ENCODE peak calls at places on chromosome 10, in six cellular contexts. One of them, this sample, is unnamed.

GRCh38 chr10:5600908-5601307 is 65.5 kb downstream of the ASB13 start:
- DNase-seq in kidney: peak
- DNase-seq in kidney epithelial cell: no peak
- DNase-seq in fibroblast of pulmonary artery: no peak
- DNase-seq in prostate gland: no peak
- DNase-seq in brain microvascular endothelial cell: no peak
- DNase-seq in this sample: no peak

GRCh38 chr10:2955064-2955463 is 112.3 kb upstream of the PFKP start:
- DNase-seq in kidney epithelial cell: no peak
- DNase-seq in kidney: no peak
- DNase-seq in fibroblast of pulmonary artery: no peak
- DNase-seq in brain microvascular endothelial cell: no peak
- DNase-seq in prostate gland: no peak
- DNase-seq in this sample: no peak

GRCh38 chr10:79313911-79314439 is 33.3 kb upstream of the PPIF start:
- DNase-seq in kidney epithelial cell: no peak
- DNase-seq in fibroblast of pulmonary artery: no peak
- DNase-seq in kidney: peak
- DNase-seq in prostate gland: no peak
- DNase-seq in brain microvascular endothelial cell: no peak
- DNase-seq in this sample: no peak

GRCh38 chr10:6053816-6054581 is 8.2 kb downstream of the IL2RA start:
- DNase-seq in kidney: peak
- DNase-seq in fibroblast of pulmonary artery: no peak
- DNase-seq in prostate gland: no peak
- DNase-seq in brain microvascular endothelial cell: no peak
- DNase-seq in kidney epithelial cell: no peak
- DNase-seq in this sample: no peak

GRCh38 chr10:70907619-70908425 is 19.5 kb upstream of the PCBD1 start:
- DNase-seq in kidney: peak
- DNase-seq in kidney epithelial cell: no peak
- DNase-seq in brain microvascular endothelial cell: no peak
- DNase-seq in fibroblast of pulmonary artery: no peak
- DNase-seq in prostate gland: no peak
- DNase-seq in this sample: no peak

GRCh38 chr10:114174462-114175190 is 623 bp upstream of the CCDC186 start:
- DNase-seq in prostate gland: peak
- DNase-seq in brain microvascular endothelial cell: peak
- DNase-seq in kidney: peak
- DNase-seq in fibroblast of pulmonary artery: peak
- DNase-seq in kidney epithelial cell: no peak
- DNase-seq in this sample: no peak

GRCh38 chr10:24703700-24704099 is 20.0 kb downstream of the ARHGAP21 start:
- DNase-seq in prostate gland: no peak
- DNase-seq in fibroblast of pulmonary artery: peak
- DNase-seq in brain microvascular endothelial cell: no peak
- DNase-seq in kidney epithelial cell: no peak
- DNase-seq in kidney: no peak
- DNase-seq in this sample: peak

GRCh38 chr10:83165164-83165563 is 974.1 kb upstream of the GHITM start:
- DNase-seq in brain microvascular endothelial cell: no peak
- DNase-seq in fibroblast of pulmonary artery: no peak
- DNase-seq in kidney: no peak
- DNase-seq in kidney epithelial cell: no peak
- DNase-seq in prostate gland: no peak
- DNase-seq in this sample: no peak

GRCh38 chr10:22334414-22335203 is 10.7 kb upstream of the SPAG6 start:
- DNase-seq in brain microvascular endothelial cell: no peak
- DNase-seq in prostate gland: no peak
- DNase-seq in kidney: no peak
- DNase-seq in kidney epithelial cell: no peak
- DNase-seq in fibroblast of pulmonary artery: no peak
- DNase-seq in this sample: no peak

GRCh38 chr10:24603333-24603732 is 120.4 kb downstream of the ARHGAP21 start:
- DNase-seq in kidney: no peak
- DNase-seq in prostate gland: no peak
- DNase-seq in fibroblast of pulmonary artery: peak
- DNase-seq in brain microvascular endothelial cell: peak
- DNase-seq in kidney epithelial cell: peak
- DNase-seq in this sample: no peak

GRCh38 chr10:36362257-36362656 is 720.2 kb upstream of the FZD8 start:
- DNase-seq in prostate gland: no peak
- DNase-seq in kidney epithelial cell: no peak
- DNase-seq in fibroblast of pulmonary artery: no peak
- DNase-seq in brain microvascular endothelial cell: no peak
- DNase-seq in kidney: no peak
- DNase-seq in this sample: no peak

GRCh38 chr10:89625041-89625765 is 19.8 kb downstream of the PANK1 start:
- DNase-seq in brain microvascular endothelial cell: peak
- DNase-seq in prostate gland: no peak
- DNase-seq in fibroblast of pulmonary artery: no peak
- DNase-seq in kidney: no peak
- DNase-seq in kidney epithelial cell: peak
- DNase-seq in this sample: no peak

GRCh38 chr10:32951111-32951510 is 6.9 kb downstream of the ITGB1 start:
- DNase-seq in kidney: no peak
- DNase-seq in prostate gland: no peak
- DNase-seq in kidney epithelial cell: no peak
- DNase-seq in fibroblast of pulmonary artery: no peak
- DNase-seq in brain microvascular endothelial cell: no peak
- DNase-seq in this sample: no peak

GRCh38 chr10:7892146-7892545 is 73.8 kb downstream of the TAF3 start:
- DNase-seq in brain microvascular endothelial cell: no peak
- DNase-seq in kidney: no peak
- DNase-seq in kidney epithelial cell: no peak
- DNase-seq in prostate gland: no peak
- DNase-seq in fibroblast of pulmonary artery: peak
- DNase-seq in this sample: no peak

GRCh38 chr10:98270026-98270740 is 2.2 kb upstream of the LOXL4 start:
- DNase-seq in prostate gland: no peak
- DNase-seq in fibroblast of pulmonary artery: peak
- DNase-seq in brain microvascular endothelial cell: no peak
- DNase-seq in kidney: no peak
- DNase-seq in kidney epithelial cell: no peak
- DNase-seq in this sample: no peak

GRCh38 chr10:103042129-103042528 is 124.0 kb downstream of the CNNM2 start:
- DNase-seq in kidney: no peak
- DNase-seq in prostate gland: no peak
- DNase-seq in kidney epithelial cell: no peak
- DNase-seq in fibroblast of pulmonary artery: no peak
- DNase-seq in brain microvascular endothelial cell: no peak
- DNase-seq in this sample: no peak

GRCh38 chr10:122216047-122216446 is 55.0 kb upstream of the BTBD16 start:
- DNase-seq in fibroblast of pulmonary artery: no peak
- DNase-seq in brain microvascular endothelial cell: no peak
- DNase-seq in prostate gland: no peak
- DNase-seq in kidney epithelial cell: no peak
- DNase-seq in kidney: no peak
- DNase-seq in this sample: no peak

GRCh38 chr10:79181680-79182079 is 112.9 kb downstream of the ZMIZ1 start:
- DNase-seq in kidney epithelial cell: no peak
- DNase-seq in prostate gland: no peak
- DNase-seq in fibroblast of pulmonary artery: no peak
- DNase-seq in kidney: peak
- DNase-seq in brain microvascular endothelial cell: no peak
- DNase-seq in this sample: no peak

GRCh38 chr10:72834183-72834825 is 59.2 kb upstream of the OIT3 start:
- DNase-seq in fibroblast of pulmonary artery: peak
- DNase-seq in kidney epithelial cell: peak
- DNase-seq in brain microvascular endothelial cell: peak
- DNase-seq in prostate gland: peak
- DNase-seq in kidney: no peak
- DNase-seq in this sample: peak

GRCh38 chr10:27745719-27746363 is at the start of gene MKX:
- DNase-seq in kidney epithelial cell: no peak
- DNase-seq in fibroblast of pulmonary artery: no peak
- DNase-seq in prostate gland: peak
- DNase-seq in kidney: peak
- DNase-seq in brain microvascular endothelial cell: peak
- DNase-seq in this sample: no peak

GRCh38 chr10:27744478-27745379 is 890 bp downstream of the MKX start:
- DNase-seq in prostate gland: peak
- DNase-seq in brain microvascular endothelial cell: no peak
- DNase-seq in fibroblast of pulmonary artery: no peak
- DNase-seq in kidney: peak
- DNase-seq in kidney epithelial cell: no peak
- DNase-seq in this sample: no peak

GRCh38 chr10:27747096-27747451 is 1.5 kb upstream of the MKX start:
- DNase-seq in prostate gland: no peak
- DNase-seq in fibroblast of pulmonary artery: no peak
- DNase-seq in brain microvascular endothelial cell: no peak
- DNase-seq in kidney epithelial cell: no peak
- DNase-seq in kidney: no peak
- DNase-seq in this sample: no peak

GRCh38 chr10:27745380-27745718 is 270 bp downstream of the MKX start:
- DNase-seq in brain microvascular endothelial cell: no peak
- DNase-seq in prostate gland: no peak
- DNase-seq in kidney: no peak
- DNase-seq in kidney epithelial cell: no peak
- DNase-seq in fibroblast of pulmonary artery: no peak
- DNase-seq in this sample: no peak

GRCh38 chr10:27746364-27747095 is 911 bp upstream of the MKX start:
- DNase-seq in fibroblast of pulmonary artery: no peak
- DNase-seq in kidney: no peak
- DNase-seq in brain microvascular endothelial cell: no peak
- DNase-seq in kidney epithelial cell: no peak
- DNase-seq in prostate gland: no peak
- DNase-seq in this sample: no peak
- H3K4me3 ChIP-seq in fibroblast of pulmonary artery: no peak
- H3K4me3 ChIP-seq in kidney: peak
- H3K4me3 ChIP-seq in brain microvascular endothelial cell: peak
- H3K4me3 ChIP-seq in kidney epithelial cell: peak
- H3K4me3 ChIP-seq in prostate gland: peak
- H3K4me3 ChIP-seq in this sample: peak

DNA sequence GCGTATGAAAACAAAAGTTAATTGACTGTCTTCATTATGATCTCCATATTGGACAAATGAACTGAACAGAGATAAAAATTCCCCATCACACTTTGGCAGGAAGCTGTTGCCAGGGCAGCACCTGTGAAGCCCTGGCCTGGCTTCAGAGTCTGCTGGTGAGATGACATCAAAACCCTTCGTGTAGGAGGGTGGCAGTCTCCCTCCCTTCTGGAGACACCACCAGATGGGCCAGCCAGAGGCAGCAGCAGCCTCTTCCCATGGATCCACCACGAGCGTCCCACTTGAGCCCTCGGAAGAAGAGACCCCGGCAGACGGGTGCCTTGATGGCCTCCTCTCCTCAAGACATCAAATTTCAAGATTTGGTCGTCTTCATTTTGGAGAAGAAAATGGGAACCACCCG is at the start of gene DNTT:
- DNase-seq in kidney: no peak
- DNase-seq in prostate gland: no peak
- DNase-seq in fibroblast of pulmonary artery: no peak
- DNase-seq in brain microvascular endothelial cell: no peak
- DNase-seq in kidney epithelial cell: no peak
- DNase-seq in this sample: no peak
- TF ChIP-seq CTCF in kidney: no peak
- TF ChIP-seq CTCF in prostate gland: no peak
- TF ChIP-seq CTCF in fibroblast of pulmonary artery: no peak
- TF ChIP-seq CTCF in brain microvascular endothelial cell: no peak
- TF ChIP-seq CTCF in kidney epithelial cell: no peak
- TF ChIP-seq CTCF in this sample: no peak

GRCh38 chr10:99532194-99532593 is 548 bp upstream of the NKX2-3 start:
- DNase-seq in kidney epithelial cell: no peak
- DNase-seq in brain microvascular endothelial cell: no peak
- DNase-seq in kidney: no peak
- DNase-seq in prostate gland: no peak
- DNase-seq in fibroblast of pulmonary artery: no peak
- DNase-seq in this sample: no peak
- H3K4me3 ChIP-seq in kidney epithelial cell: no peak
- H3K4me3 ChIP-seq in brain microvascular endothelial cell: no peak
- H3K4me3 ChIP-seq in kidney: no peak
- H3K4me3 ChIP-seq in prostate gland: no peak
- H3K4me3 ChIP-seq in fibroblast of pulmonary artery: no peak
- H3K4me3 ChIP-seq in this sample: no peak

GRCh38 chr10:43076876-43077420 is at the start of gene RET:
- DNase-seq in kidney epithelial cell: no peak
- DNase-seq in kidney: no peak
- DNase-seq in prostate gland: peak
- DNase-seq in fibroblast of pulmonary artery: no peak
- DNase-seq in brain microvascular endothelial cell: no peak
- DNase-seq in this sample: no peak

GRCh38 chr10:43077421-43078171 is 727 bp downstream of the RET start:
- DNase-seq in kidney epithelial cell: no peak
- DNase-seq in fibroblast of pulmonary artery: no peak
- DNase-seq in prostate gland: no peak
- DNase-seq in brain microvascular endothelial cell: no peak
- DNase-seq in kidney: no peak
- DNase-seq in this sample: no peak

GRCh38 chr10:43079823-43080222 is 3.0 kb downstream of the RET start:
- DNase-seq in prostate gland: no peak
- DNase-seq in kidney: no peak
- DNase-seq in fibroblast of pulmonary artery: no peak
- DNase-seq in brain microvascular endothelial cell: no peak
- DNase-seq in kidney epithelial cell: no peak
- DNase-seq in this sample: no peak

GRCh38 chr10:43078175-43078985 is 1.5 kb downstream of the RET start:
- DNase-seq in prostate gland: no peak
- DNase-seq in kidney epithelial cell: no peak
- DNase-seq in fibroblast of pulmonary artery: no peak
- DNase-seq in kidney: no peak
- DNase-seq in brain microvascular endothelial cell: no peak
- DNase-seq in this sample: no peak

DNA sequence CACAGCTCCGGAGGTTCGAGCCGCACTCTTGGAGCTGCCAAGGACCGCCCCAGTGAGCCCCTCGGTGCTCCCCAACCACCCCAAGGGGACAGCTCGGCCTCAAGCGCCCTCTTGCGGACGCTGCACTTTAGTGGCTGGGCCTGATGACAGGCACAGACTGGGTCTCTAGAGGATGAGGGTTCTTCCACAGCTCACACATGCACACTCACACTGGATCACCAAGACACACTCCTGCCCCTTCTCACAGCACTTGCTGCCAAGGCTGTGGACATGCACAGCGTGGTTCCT is 2.1 kb downstream of the RET start:
- DNase-seq in brain microvascular endothelial cell: peak
- DNase-seq in prostate gland: no peak
- DNase-seq in fibroblast of pulmonary artery: peak
- DNase-seq in kidney: no peak
- DNase-seq in kidney epithelial cell: no peak
- DNase-seq in this sample: no peak
- TF ChIP-seq CTCF in brain microvascular endothelial cell: peak
- TF ChIP-seq CTCF in prostate gland: peak
- TF ChIP-seq CTCF in fibroblast of pulmonary artery: peak
- TF ChIP-seq CTCF in kidney: peak
- TF ChIP-seq CTCF in kidney epithelial cell: peak
- TF ChIP-seq CTCF in this sample: peak

This sample was measured in astrocyte of the cerebellum.